ENCODE peak calls at places on chromosomes 6 and 20, in nine cellular contexts. One of them, this sample, is unnamed. For H3K27me3, the result is how much of the 10 kb centered on the place peaks cover.

GRCh38 chr20:37394543-37395410 is 48.8 kb downstream of the SRC start:
- DNase-seq in effector memory CD4-positive, alpha-beta T cell: no peak
- DNase-seq in CD8-positive, alpha-beta memory T cell: no peak
- DNase-seq in CD8-positive, alpha-beta T cell: no peak
- DNase-seq in endothelial cell of umbilical vein: no peak
- DNase-seq in ovary: no peak
- DNase-seq in lung: no peak
- DNase-seq in fibroblast of lung: no peak
- DNase-seq in lower lobe of right lung: peak
- DNase-seq in this sample: no peak

GRCh38 chr6:56756791-56757582 is 114.3 kb upstream of the DST start:
- DNase-seq in lung: no peak
- DNase-seq in CD8-positive, alpha-beta memory T cell: no peak
- DNase-seq in fibroblast of lung: peak
- DNase-seq in effector memory CD4-positive, alpha-beta T cell: no peak
- DNase-seq in CD8-positive, alpha-beta T cell: no peak
- DNase-seq in lower lobe of right lung: no peak
- DNase-seq in ovary: no peak
- DNase-seq in endothelial cell of umbilical vein: no peak
- DNase-seq in this sample: no peak

GRCh38 chr6:52216932-52217331 is 27.4 kb downstream of the IL17F start:
- DNase-seq in lower lobe of right lung: no peak
- DNase-seq in ovary: no peak
- DNase-seq in effector memory CD4-positive, alpha-beta T cell: no peak
- DNase-seq in endothelial cell of umbilical vein: no peak
- DNase-seq in CD8-positive, alpha-beta memory T cell: no peak
- DNase-seq in lung: no peak
- DNase-seq in CD8-positive, alpha-beta T cell: no peak
- DNase-seq in fibroblast of lung: no peak
- DNase-seq in this sample: no peak

GRCh38 chr20:13486694-13487093 is 152.0 kb downstream of the TASP1 start:
- DNase-seq in lung: no peak
- DNase-seq in ovary: no peak
- DNase-seq in fibroblast of lung: peak
- DNase-seq in CD8-positive, alpha-beta T cell: no peak
- DNase-seq in effector memory CD4-positive, alpha-beta T cell: no peak
- DNase-seq in CD8-positive, alpha-beta memory T cell: no peak
- DNase-seq in endothelial cell of umbilical vein: no peak
- DNase-seq in lower lobe of right lung: no peak
- DNase-seq in this sample: no peak

GRCh38 chr6:121592955-121593665 is 157.7 kb downstream of the GJA1 start:
- DNase-seq in effector memory CD4-positive, alpha-beta T cell: no peak
- DNase-seq in lower lobe of right lung: no peak
- DNase-seq in CD8-positive, alpha-beta T cell: no peak
- DNase-seq in endothelial cell of umbilical vein: no peak
- DNase-seq in fibroblast of lung: no peak
- DNase-seq in lung: no peak
- DNase-seq in CD8-positive, alpha-beta memory T cell: no peak
- DNase-seq in ovary: peak
- DNase-seq in this sample: no peak

GRCh38 chr6:13288481-13288880 is 39.9 kb downstream of the TBC1D7 start:
- DNase-seq in fibroblast of lung: no peak
- DNase-seq in endothelial cell of umbilical vein: no peak
- DNase-seq in lower lobe of right lung: no peak
- DNase-seq in lung: no peak
- DNase-seq in effector memory CD4-positive, alpha-beta T cell: no peak
- DNase-seq in ovary: no peak
- DNase-seq in CD8-positive, alpha-beta T cell: no peak
- DNase-seq in CD8-positive, alpha-beta memory T cell: no peak
- DNase-seq in this sample: no peak

GRCh38 chr6:6588924-6589696 is 590 bp downstream of the LY86 start:
- DNase-seq in lung: no peak
- DNase-seq in lower lobe of right lung: no peak
- DNase-seq in effector memory CD4-positive, alpha-beta T cell: no peak
- DNase-seq in fibroblast of lung: no peak
- DNase-seq in ovary: no peak
- DNase-seq in CD8-positive, alpha-beta T cell: no peak
- DNase-seq in endothelial cell of umbilical vein: no peak
- DNase-seq in CD8-positive, alpha-beta memory T cell: no peak
- DNase-seq in this sample: no peak

GRCh38 chr20:13546497-13547131 is 92.1 kb downstream of the TASP1 start:
- DNase-seq in ovary: peak
- DNase-seq in lower lobe of right lung: peak
- DNase-seq in endothelial cell of umbilical vein: peak
- DNase-seq in effector memory CD4-positive, alpha-beta T cell: peak
- DNase-seq in fibroblast of lung: peak
- DNase-seq in CD8-positive, alpha-beta memory T cell: peak
- DNase-seq in CD8-positive, alpha-beta T cell: peak
- DNase-seq in lung: peak
- DNase-seq in this sample: peak

GRCh38 chr6:112899541-112899940 is 552.4 kb downstream of the RFPL4B start:
- DNase-seq in fibroblast of lung: no peak
- DNase-seq in CD8-positive, alpha-beta T cell: no peak
- DNase-seq in lower lobe of right lung: no peak
- DNase-seq in CD8-positive, alpha-beta memory T cell: no peak
- DNase-seq in lung: no peak
- DNase-seq in ovary: no peak
- DNase-seq in endothelial cell of umbilical vein: peak
- DNase-seq in effector memory CD4-positive, alpha-beta T cell: no peak
- DNase-seq in this sample: no peak

GRCh38 chr6:138572200-138572875 is 73.0 kb upstream of the NHSL1 start:
- DNase-seq in lung: peak
- DNase-seq in lower lobe of right lung: peak
- DNase-seq in endothelial cell of umbilical vein: peak
- DNase-seq in ovary: peak
- DNase-seq in CD8-positive, alpha-beta memory T cell: no peak
- DNase-seq in CD8-positive, alpha-beta T cell: no peak
- DNase-seq in effector memory CD4-positive, alpha-beta T cell: no peak
- DNase-seq in fibroblast of lung: peak
- DNase-seq in this sample: peak

GRCh38 chr6:86536121-86536520 is 401.2 kb upstream of the HTR1E start:
- DNase-seq in endothelial cell of umbilical vein: no peak
- DNase-seq in CD8-positive, alpha-beta memory T cell: no peak
- DNase-seq in lower lobe of right lung: no peak
- DNase-seq in ovary: no peak
- DNase-seq in fibroblast of lung: no peak
- DNase-seq in effector memory CD4-positive, alpha-beta T cell: no peak
- DNase-seq in lung: no peak
- DNase-seq in CD8-positive, alpha-beta T cell: no peak
- DNase-seq in this sample: no peak

GRCh38 chr6:73608761-73609160 is 45.0 kb downstream of the SLC17A5 start:
- DNase-seq in effector memory CD4-positive, alpha-beta T cell: no peak
- DNase-seq in lower lobe of right lung: no peak
- DNase-seq in ovary: no peak
- DNase-seq in lung: no peak
- DNase-seq in fibroblast of lung: no peak
- DNase-seq in CD8-positive, alpha-beta memory T cell: no peak
- DNase-seq in endothelial cell of umbilical vein: no peak
- DNase-seq in CD8-positive, alpha-beta T cell: no peak
- DNase-seq in this sample: no peak

GRCh38 chr6:138522611-138523010 is 23.3 kb upstream of the NHSL1 start:
- DNase-seq in lung: no peak
- DNase-seq in CD8-positive, alpha-beta T cell: no peak
- DNase-seq in CD8-positive, alpha-beta memory T cell: no peak
- DNase-seq in effector memory CD4-positive, alpha-beta T cell: no peak
- DNase-seq in ovary: no peak
- DNase-seq in fibroblast of lung: no peak
- DNase-seq in lower lobe of right lung: no peak
- DNase-seq in endothelial cell of umbilical vein: no peak
- DNase-seq in this sample: no peak

GRCh38 chr6:159036673-159037072 is 8.1 kb downstream of the TAGAP start:
- DNase-seq in lower lobe of right lung: no peak
- DNase-seq in CD8-positive, alpha-beta T cell: peak
- DNase-seq in endothelial cell of umbilical vein: no peak
- DNase-seq in lung: no peak
- DNase-seq in effector memory CD4-positive, alpha-beta T cell: no peak
- DNase-seq in fibroblast of lung: no peak
- DNase-seq in ovary: no peak
- DNase-seq in CD8-positive, alpha-beta memory T cell: peak
- DNase-seq in this sample: no peak

GRCh38 chr6:159035891-159036290 is 8.9 kb downstream of the TAGAP start:
- DNase-seq in lung: no peak
- DNase-seq in lower lobe of right lung: no peak
- DNase-seq in effector memory CD4-positive, alpha-beta T cell: no peak
- DNase-seq in fibroblast of lung: no peak
- DNase-seq in ovary: no peak
- DNase-seq in CD8-positive, alpha-beta memory T cell: no peak
- DNase-seq in CD8-positive, alpha-beta T cell: no peak
- DNase-seq in endothelial cell of umbilical vein: no peak
- DNase-seq in this sample: no peak

GRCh38 chr6:159037746-159038290 is 7.0 kb downstream of the TAGAP start:
- DNase-seq in CD8-positive, alpha-beta memory T cell: no peak
- DNase-seq in lung: no peak
- DNase-seq in ovary: no peak
- DNase-seq in CD8-positive, alpha-beta T cell: no peak
- DNase-seq in fibroblast of lung: no peak
- DNase-seq in effector memory CD4-positive, alpha-beta T cell: no peak
- DNase-seq in lower lobe of right lung: no peak
- DNase-seq in endothelial cell of umbilical vein: no peak
- DNase-seq in this sample: no peak

GRCh38 chr6:159031826-159032225 is 13.0 kb downstream of the TAGAP start:
- DNase-seq in fibroblast of lung: no peak
- DNase-seq in effector memory CD4-positive, alpha-beta T cell: no peak
- DNase-seq in lung: no peak
- DNase-seq in lower lobe of right lung: no peak
- DNase-seq in CD8-positive, alpha-beta memory T cell: no peak
- DNase-seq in CD8-positive, alpha-beta T cell: no peak
- DNase-seq in ovary: no peak
- DNase-seq in endothelial cell of umbilical vein: no peak
- DNase-seq in this sample: no peak

DNA sequence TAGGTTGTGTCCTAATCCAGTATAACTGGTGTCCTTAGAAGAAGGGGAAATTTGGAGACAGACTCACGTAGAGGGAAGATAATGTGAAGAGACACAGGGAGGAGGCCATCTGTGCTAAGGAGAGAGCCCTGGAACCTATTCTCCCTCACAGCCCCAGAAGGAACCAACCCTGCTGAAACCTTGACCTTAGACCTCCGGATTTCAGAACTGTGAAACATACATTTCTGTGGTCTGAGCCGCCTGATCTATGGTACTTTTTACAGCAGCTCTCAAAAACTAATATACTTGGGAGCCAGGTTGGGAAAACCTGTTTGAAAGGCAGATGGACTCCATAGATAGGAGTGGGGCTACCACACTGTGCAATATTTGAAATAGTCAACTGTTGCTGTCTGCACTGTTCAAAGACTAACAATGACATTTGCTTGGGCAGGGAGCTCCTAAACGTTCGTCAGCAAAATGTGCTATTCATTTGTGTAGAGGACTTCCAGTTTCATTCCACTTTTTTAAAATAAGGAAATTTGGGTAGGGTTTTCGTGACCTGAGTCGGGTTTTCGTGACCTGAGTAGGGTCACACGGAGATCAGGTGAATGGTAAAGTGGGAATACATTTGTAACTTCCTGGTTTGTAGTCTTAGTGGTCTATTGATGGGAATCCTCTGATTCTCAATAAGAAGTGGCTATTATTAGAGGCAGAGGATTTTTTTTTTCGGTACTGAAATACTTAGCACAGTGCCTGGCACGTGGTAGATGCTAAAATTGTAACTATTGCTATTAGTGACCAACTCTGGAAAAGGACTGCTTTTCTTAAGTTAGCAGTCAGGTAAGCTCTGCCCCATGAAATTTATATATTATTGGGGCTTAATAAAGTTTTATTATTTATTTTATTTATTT is 11.4 kb downstream of the TAGAP start:
- DNase-seq in CD8-positive, alpha-beta T cell: no peak
- DNase-seq in lower lobe of right lung: no peak
- DNase-seq in ovary: no peak
- DNase-seq in endothelial cell of umbilical vein: no peak
- DNase-seq in effector memory CD4-positive, alpha-beta T cell: no peak
- DNase-seq in fibroblast of lung: no peak
- DNase-seq in lung: no peak
- DNase-seq in CD8-positive, alpha-beta memory T cell: no peak
- DNase-seq in this sample: no peak
- H3K27me3 ChIP-seq in CD8-positive, alpha-beta T cell: under half
- H3K27me3 ChIP-seq in lower lobe of right lung: under half
- H3K27me3 ChIP-seq in ovary: under half
- H3K27me3 ChIP-seq in endothelial cell of umbilical vein: under half
- H3K27me3 ChIP-seq in effector memory CD4-positive, alpha-beta T cell: under half
- H3K27me3 ChIP-seq in fibroblast of lung: under half
- H3K27me3 ChIP-seq in lung: under half
- H3K27me3 ChIP-seq in CD8-positive, alpha-beta memory T cell: under half
- H3K27me3 ChIP-seq in this sample: under half

DNA sequence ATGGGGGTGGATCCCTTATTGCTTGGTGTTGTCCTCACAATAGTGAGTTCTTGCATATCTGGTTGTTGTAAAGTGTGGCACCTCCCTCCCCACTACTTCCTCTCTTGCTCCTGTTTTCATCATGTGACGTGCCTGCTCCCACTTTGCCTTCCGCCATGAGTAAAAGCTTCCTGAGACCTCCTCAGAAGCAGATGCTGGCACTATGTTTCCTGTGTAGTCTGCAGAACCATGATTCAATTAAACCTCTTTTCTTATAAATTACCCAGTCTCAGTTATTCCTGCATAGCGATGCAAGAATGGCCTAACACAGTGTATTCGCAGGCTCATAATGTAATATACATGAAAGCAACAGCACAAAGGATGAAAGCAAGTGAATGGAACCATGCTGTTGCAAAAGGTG is 28.4 kb upstream of the ANKRD60 start:
- DNase-seq in effector memory CD4-positive, alpha-beta T cell: no peak
- DNase-seq in lung: no peak
- DNase-seq in endothelial cell of umbilical vein: peak
- DNase-seq in fibroblast of lung: no peak
- DNase-seq in ovary: no peak
- DNase-seq in lower lobe of right lung: no peak
- DNase-seq in CD8-positive, alpha-beta T cell: no peak
- DNase-seq in CD8-positive, alpha-beta memory T cell: no peak
- DNase-seq in this sample: no peak
- H3K4me3 ChIP-seq in effector memory CD4-positive, alpha-beta T cell: no peak
- H3K4me3 ChIP-seq in lung: no peak
- H3K4me3 ChIP-seq in endothelial cell of umbilical vein: no peak
- H3K4me3 ChIP-seq in fibroblast of lung: no peak
- H3K4me3 ChIP-seq in ovary: no peak
- H3K4me3 ChIP-seq in lower lobe of right lung: no peak
- H3K4me3 ChIP-seq in CD8-positive, alpha-beta T cell: no peak
- H3K4me3 ChIP-seq in CD8-positive, alpha-beta memory T cell: no peak
- H3K4me3 ChIP-seq in this sample: no peak

GRCh38 chr6:99967052-99967451 is 27.0 kb downstream of the MCHR2 start:
- DNase-seq in ovary: no peak
- DNase-seq in lower lobe of right lung: no peak
- DNase-seq in effector memory CD4-positive, alpha-beta T cell: no peak
- DNase-seq in lung: no peak
- DNase-seq in CD8-positive, alpha-beta T cell: no peak
- DNase-seq in fibroblast of lung: no peak
- DNase-seq in CD8-positive, alpha-beta memory T cell: no peak
- DNase-seq in endothelial cell of umbilical vein: no peak
- DNase-seq in this sample: no peak
- H3K27me3 ChIP-seq in ovary: under half
- H3K27me3 ChIP-seq in lower lobe of right lung: under half
- H3K27me3 ChIP-seq in effector memory CD4-positive, alpha-beta T cell: under half
- H3K27me3 ChIP-seq in lung: under half
- H3K27me3 ChIP-seq in CD8-positive, alpha-beta T cell: under half
- H3K27me3 ChIP-seq in fibroblast of lung: under half
- H3K27me3 ChIP-seq in CD8-positive, alpha-beta memory T cell: under half
- H3K27me3 ChIP-seq in endothelial cell of umbilical vein: under half
- H3K27me3 ChIP-seq in this sample: under half

DNA sequence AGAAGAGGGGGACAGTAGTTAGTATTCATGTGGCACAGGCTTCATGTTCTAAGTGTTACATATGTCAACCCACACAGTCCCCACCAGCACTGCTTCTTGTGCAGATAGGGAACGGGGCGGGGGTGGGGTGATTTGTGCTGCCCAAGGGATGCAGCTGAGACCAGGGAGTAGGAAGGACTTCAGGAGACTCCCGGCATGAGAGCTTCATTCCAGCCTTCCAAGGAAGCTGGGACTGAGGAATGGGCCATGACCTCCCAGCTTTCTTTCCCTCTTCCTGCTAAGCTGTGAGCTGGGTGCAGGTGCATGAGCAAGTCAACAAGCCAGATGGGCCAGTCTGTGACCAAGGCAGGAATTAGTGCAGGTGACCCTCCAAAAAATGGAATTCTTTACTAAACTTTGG is 9.2 kb downstream of the BEND3 start:
- DNase-seq in CD8-positive, alpha-beta T cell: no peak
- DNase-seq in ovary: no peak
- DNase-seq in effector memory CD4-positive, alpha-beta T cell: no peak
- DNase-seq in fibroblast of lung: no peak
- DNase-seq in lung: no peak
- DNase-seq in lower lobe of right lung: no peak
- DNase-seq in CD8-positive, alpha-beta memory T cell: no peak
- DNase-seq in endothelial cell of umbilical vein: no peak
- DNase-seq in this sample: peak
- H3K4me3 ChIP-seq in CD8-positive, alpha-beta T cell: no peak
- H3K4me3 ChIP-seq in ovary: no peak
- H3K4me3 ChIP-seq in effector memory CD4-positive, alpha-beta T cell: no peak
- H3K4me3 ChIP-seq in fibroblast of lung: no peak
- H3K4me3 ChIP-seq in lung: no peak
- H3K4me3 ChIP-seq in lower lobe of right lung: no peak
- H3K4me3 ChIP-seq in CD8-positive, alpha-beta memory T cell: no peak
- H3K4me3 ChIP-seq in endothelial cell of umbilical vein: no peak
- H3K4me3 ChIP-seq in this sample: no peak